ENCODE peak calls at places on chromosomes 3 and 15, in nine cellular contexts. L is aorta; I is WERI-Rb-1; E is foreskin keratinocyte; N is tibial nerve; H is tibial artery; K is effector memory CD4-positive, alpha-beta T cell; U is right cardiac atrium; C is brain microvascular endothelial cell. M is an unnamed sample.

GRCh38 chr3:60053518-60054265 is 1003.9 kb upstream of the CFAP20DC start:
- DNase-seq in L (no peak), I (no peak), E (peak), N (no peak), H (no peak), K (no peak), U (no peak), C (peak), M (no peak)

GRCh38 chr15:71011503-71012155 is 103.6 kb upstream of the THSD4 start:
- DNase-seq in L (no peak), I (peak), E (peak), N (peak), H (no peak), K (no peak), U (no peak), C (peak), M (no peak)

GRCh38 chr3:129195731-129196256 is 12.1 kb upstream of the CNBP start:
- DNase-seq in L (no peak), I (no peak), E (peak), N (peak), H (peak), K (no peak), U (peak), C (peak), M (peak)

GRCh38 chr15:65029736-65030208 is 333 bp upstream of the MTFMT start:
- DNase-seq in L (no peak), I (no peak), E (no peak), N (no peak), H (no peak), K (no peak), U (no peak), C (no peak), M (no peak)

GRCh38 chr15:71800835-71801745 is 9.3 kb upstream of the NR2E3 start:
- DNase-seq in L (no peak), I (peak), E (peak), N (peak), H (no peak), K (no peak), U (no peak), C (peak), M (no peak)

GRCh38 chr3:18054625-18055024 is 312.2 kb upstream of the TBC1D5 start:
- DNase-seq in L (no peak), I (no peak), E (no peak), N (no peak), H (no peak), K (no peak), U (no peak), C (no peak), M (no peak)

GRCh38 chr15:31326729-31327673 is at the start of gene KLF13:
- DNase-seq in L (no peak), I (peak), E (peak), N (no peak), H (peak), K (peak), U (peak), C (peak), M (peak)

GRCh38 chr3:164113406-164114332 is 964.6 kb downstream of the SI start:
- DNase-seq in L (no peak), I (no peak), E (no peak), N (no peak), H (no peak), K (no peak), U (peak), C (no peak), M (no peak)

GRCh38 chr3:16861432-16861831 is 23.3 kb upstream of the PLCL2 start:
- DNase-seq in L (no peak), I (no peak), E (no peak), N (no peak), H (no peak), K (no peak), U (no peak), C (no peak), M (no peak)

GRCh38 chr15:74651251-74651741 is 35.7 kb downstream of the CLK3 start:
- DNase-seq in L (no peak), I (no peak), E (peak), N (no peak), H (no peak), K (no peak), U (no peak), C (no peak), M (no peak)

GRCh38 chr3:126432361-126432760 is 37.7 kb downstream of the CFAP100 start:
- DNase-seq in L (no peak), I (no peak), E (peak), N (no peak), H (no peak), K (no peak), U (no peak), C (no peak), M (no peak)

GRCh38 chr15:92654662-92655061 is 913 bp downstream of the FAM174B start:
- DNase-seq in L (no peak), I (no peak), E (no peak), N (no peak), H (no peak), K (no peak), U (no peak), C (no peak), M (no peak)

GRCh38 chr15:63599401-63600000 is 2.3 kb downstream of the FBXL22 start:
- DNase-seq in L (peak), I (peak), E (peak), N (no peak), H (peak), K (no peak), U (peak), C (no peak), M (peak)

GRCh38 chr3:26721047-26721446 is 98.5 kb downstream of the LRRC3B start:
- DNase-seq in L (no peak), I (no peak), E (no peak), N (no peak), H (no peak), K (no peak), U (no peak), C (no peak), M (no peak)

GRCh38 chr15:60557157-60557556 is 78.2 kb upstream of the ICE2 start:
- DNase-seq in L (no peak), I (no peak), E (no peak), N (no peak), H (no peak), K (no peak), U (no peak), C (no peak), M (no peak)

GRCh38 chr15:42104095-42104891 is 9.9 kb upstream of the PLA2G4D start:
- DNase-seq in L (no peak), I (no peak), E (no peak), N (no peak), H (no peak), K (no peak), U (no peak), C (no peak), M (no peak)

GRCh38 chr3:197256836-197257444 is 41.5 kb downstream of the DLG1 start:
- DNase-seq in L (no peak), I (no peak), E (no peak), N (peak), H (no peak), K (no peak), U (no peak), C (peak), M (no peak)

GRCh38 chr15:81386947-81387346 is 12.9 kb upstream of the TMC3 start:
- DNase-seq in L (no peak), I (no peak), E (no peak), N (no peak), H (no peak), K (no peak), U (no peak), C (no peak), M (no peak)

GRCh38 chr15:65732698-65733097 is 59.4 kb downstream of the DENND4A start:
- DNase-seq in L (no peak), I (no peak), E (peak), N (no peak), H (no peak), K (no peak), U (no peak), C (no peak), M (no peak)

GRCh38 chr3:128402319-128402718 is 64.4 kb downstream of the DNAJB8 start:
- DNase-seq in L (no peak), I (no peak), E (no peak), N (no peak), H (no peak), K (no peak), U (peak), C (no peak), M (no peak)

GRCh38 chr3:167163580-167163979 is 216.5 kb downstream of the ZBBX start:
- DNase-seq in L (no peak), I (peak), E (no peak), N (no peak), H (no peak), K (no peak), U (no peak), C (no peak), M (no peak)

GRCh38 chr15:42182976-42183375 is 25.1 kb downstream of the VPS39 start:
- DNase-seq in L (no peak), I (no peak), E (no peak), N (no peak), H (no peak), K (no peak), U (peak), C (no peak), M (no peak)

GRCh38 chr3:21041621-21042020 is 709.4 kb downstream of the ZNF385D start:
- DNase-seq in L (no peak), I (no peak), E (peak), N (no peak), H (no peak), K (no peak), U (no peak), C (no peak), M (no peak)

GRCh38 chr15:39471791-39472190 is 109.1 kb upstream of the THBS1 start:
- DNase-seq in L (no peak), I (no peak), E (no peak), N (no peak), H (no peak), K (no peak), U (no peak), C (no peak), M (no peak)

GRCh38 chr15:25658560-25658959 is 204.6 kb downstream of the ATP10A start:
- DNase-seq in L (no peak), I (no peak), E (no peak), N (no peak), H (no peak), K (no peak), U (no peak), C (no peak), M (no peak)

GRCh38 chr15:35958021-35958420 is 412.1 kb upstream of the DPH6 start:
- DNase-seq in L (no peak), I (peak), E (peak), N (no peak), H (no peak), K (no peak), U (peak), C (peak), M (no peak)

GRCh38 chr15:70956196-70956595 is 63.6 kb downstream of the LRRC49 start:
- DNase-seq in L (no peak), I (no peak), E (no peak), N (no peak), H (no peak), K (no peak), U (no peak), C (no peak), M (no peak)

GRCh38 chr15:97563516-97563915 is 397.0 kb upstream of the ARRDC4 start:
- DNase-seq in L (no peak), I (no peak), E (no peak), N (no peak), H (no peak), K (no peak), U (no peak), C (no peak), M (no peak)

GRCh38 chr3:194344012-194344411 is 7.1 kb downstream of the CPN2 start:
- DNase-seq in L (peak), I (peak), E (no peak), N (peak), H (peak), K (peak), U (peak), C (peak), M (peak)

GRCh38 chr3:110946810-110947209 is 124.8 kb upstream of the NECTIN3 start:
- DNase-seq in L (no peak), I (no peak), E (no peak), N (no peak), H (no peak), K (no peak), U (no peak), C (no peak), M (no peak)

GRCh38 chr3:41881233-41881821 is 80.6 kb downstream of the ULK4 start:
- DNase-seq in L (no peak), I (no peak), E (peak), N (peak), H (no peak), K (no peak), U (no peak), C (peak), M (no peak)

GRCh38 chr3:185960518-185961288 is 22.9 kb upstream of the TRA2B start:
- DNase-seq in L (no peak), I (no peak), E (no peak), N (no peak), H (no peak), K (no peak), U (no peak), C (no peak), M (no peak)
- H3K27ac ChIP-seq in L (no peak), I (no peak), E (peak), N (peak), H (no peak), K (no peak), U (no peak), C (peak), M (no peak)

DNA sequence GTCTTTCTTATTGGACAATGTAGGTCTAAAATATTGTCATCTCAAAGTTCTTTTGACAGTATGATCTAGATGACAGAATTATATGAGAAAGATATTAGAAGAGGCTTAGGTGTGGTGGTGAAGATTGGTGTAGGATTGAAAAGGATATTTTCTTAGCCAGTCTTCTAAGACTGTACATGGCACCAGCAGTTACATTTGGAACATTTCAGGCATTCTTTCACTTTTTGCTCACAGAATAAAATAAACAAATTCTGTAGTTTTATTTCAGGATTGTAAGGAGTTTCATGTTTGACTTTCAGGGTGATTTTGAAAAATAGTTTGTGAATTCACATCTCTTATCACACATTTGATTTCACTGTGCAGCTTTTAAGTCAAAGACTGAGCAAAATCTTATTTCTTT is 27.0 kb downstream of the DNAJC13 start:
- DNase-seq in L (no peak), I (no peak), E (no peak), N (no peak), H (no peak), K (no peak), U (no peak), C (no peak), M (no peak)
- H3K27ac ChIP-seq in L (no peak), I (no peak), E (no peak), N (peak), H (no peak), K (no peak), U (no peak), C (peak), M (no peak)

GRCh38 chr15:89088605-89089315 is 504 bp downstream of the ABHD2 start:
- DNase-seq in L (peak), I (no peak), E (no peak), N (no peak), H (peak), K (no peak), U (peak), C (no peak), M (peak)

GRCh38 chr15:89087066-89087829 is 1.0 kb upstream of the ABHD2 start:
- DNase-seq in L (no peak), I (no peak), E (no peak), N (no peak), H (no peak), K (no peak), U (no peak), C (no peak), M (no peak)

GRCh38 chr15:89087830-89088604 is at the start of gene ABHD2:
- DNase-seq in L (peak), I (peak), E (peak), N (peak), H (peak), K (peak), U (peak), C (peak), M (peak)

GRCh38 chr15:89083246-89083645 is 5.0 kb upstream of the ABHD2 start:
- DNase-seq in L (no peak), I (no peak), E (peak), N (no peak), H (no peak), K (no peak), U (no peak), C (no peak), M (no peak)

DNA sequence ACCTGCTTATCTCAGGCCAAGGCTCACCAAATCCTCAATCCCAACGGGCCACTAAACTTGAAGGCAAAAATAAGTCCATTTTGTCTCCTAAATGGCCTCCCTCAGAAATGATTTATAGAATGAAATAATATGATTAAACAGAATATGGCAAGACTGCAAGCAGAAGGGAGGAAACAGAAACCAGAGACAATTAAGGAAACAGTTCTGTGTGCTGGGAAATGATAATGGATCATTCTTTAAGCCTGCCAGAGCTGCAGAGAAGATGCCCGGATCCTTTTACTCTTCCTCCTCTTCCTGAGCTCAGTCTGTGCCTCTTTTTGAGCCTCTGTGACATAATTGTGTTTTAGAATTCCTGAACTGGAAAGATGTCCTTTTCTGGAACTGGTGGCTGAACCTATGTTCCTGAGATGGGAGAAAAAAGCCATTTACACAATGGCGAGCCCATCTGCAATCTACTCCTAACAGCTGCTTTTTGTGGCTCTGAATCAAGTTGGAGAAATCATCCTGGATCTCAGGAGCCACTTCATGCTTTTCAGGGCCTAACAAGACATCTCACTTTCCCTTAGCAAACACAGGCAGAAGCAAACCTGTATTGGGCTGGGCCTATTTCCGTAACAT is 2.9 kb upstream of the ABHD2 start:
- DNase-seq in L (no peak), I (no peak), E (no peak), N (no peak), H (no peak), K (no peak), U (no peak), C (no peak), M (no peak)
- H3K27ac ChIP-seq in L (no peak), I (no peak), E (no peak), N (peak), H (peak), K (no peak), U (no peak), C (no peak), M (peak)

GRCh38 chr15:101390060-101390459 is 95.0 kb upstream of the SNRPA1 start:
- DNase-seq in L (peak), I (no peak), E (no peak), N (no peak), H (peak), K (no peak), U (no peak), C (no peak), M (no peak)
- H3K27ac ChIP-seq in L (no peak), I (peak), E (no peak), N (no peak), H (no peak), K (no peak), U (no peak), C (no peak), M (no peak)

DNA sequence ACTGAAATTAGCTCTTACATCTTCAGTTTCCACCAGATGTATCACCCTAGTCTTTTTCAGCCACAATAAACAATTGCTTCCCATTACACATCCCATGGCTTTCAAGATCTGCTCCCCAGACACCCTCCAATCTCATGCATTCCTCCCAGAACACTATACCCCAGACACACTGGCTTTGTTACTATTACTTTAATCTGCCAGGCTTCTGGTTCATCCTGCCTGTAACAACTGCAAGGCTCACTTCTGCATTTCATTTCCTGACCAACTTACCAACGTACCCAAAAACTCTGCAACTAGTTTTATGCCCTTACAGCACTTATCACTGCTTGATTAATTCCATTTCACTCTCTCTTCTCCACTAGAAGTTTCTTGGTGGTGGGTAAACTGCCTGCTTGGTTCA is 2.9 kb downstream of the RPL22L1 start:
- DNase-seq in L (no peak), I (no peak), E (no peak), N (no peak), H (no peak), K (no peak), U (no peak), C (no peak), M (no peak)
- H3K27ac ChIP-seq in L (no peak), I (no peak), E (no peak), N (no peak), H (no peak), K (no peak), U (no peak), C (no peak), M (no peak)

M was measured in left ventricle myocardium inferior.